ENCODE peak calls at places on chromosome X, in ten cellular contexts. D, H, F, B, U, V, M, Z, C and I are unnamed samples.
A peak's percentile ranks its signal among the peaks of the same experiment; 100 is the strongest.

GRCh38 chrX:20224814-20225487 is 41.8 kb downstream of the RPS6KA3 start:
- DNase-seq in D (no peak), H (peak; percentile 8), F (peak; percentile 42), B (no peak), U (peak; percentile 45), V (no peak), M (peak; percentile 20), Z (no peak), C (no peak), I (no peak)

GRCh38 chrX:58025979-58026378 is 115.7 kb upstream of the ZXDA start:
- DNase-seq in D (peak; percentile 22), H (peak; percentile 14), F (peak; percentile 8), B (no peak), U (peak; percentile 21), V (peak; percentile 2), M (peak; percentile 5), Z (no peak), C (peak; percentile 17), I (peak; percentile 2)

GRCh38 chrX:17553961-17554482 is 179.0 kb downstream of the NHS start:
- DNase-seq in D (no peak), H (no peak), F (peak; percentile 22), B (no peak), U (peak; percentile 41), V (no peak), M (no peak), Z (no peak), C (no peak), I (no peak)

GRCh38 chrX:20515841-20516461 is 249.2 kb upstream of the RPS6KA3 start:
- DNase-seq in D (peak; percentile 57), H (peak; percentile 24), F (peak; percentile 85), B (no peak), U (peak; percentile 90), V (no peak), M (peak; percentile 83), Z (peak; percentile 85), C (peak; percentile 23), I (peak; percentile 43)

GRCh38 chrX:68396953-68397352 is 36.3 kb downstream of the OPHN1 start:
- DNase-seq in D (no peak), H (no peak), F (no peak), B (no peak), U (peak; percentile 36), V (no peak), M (no peak), Z (no peak), C (no peak), I (no peak)

GRCh38 chrX:40109288-40110008 is 11.7 kb upstream of the BCOR start:
- DNase-seq in D (peak; percentile 45), H (no peak), F (peak; percentile 68), B (no peak), U (peak; percentile 57), V (peak; percentile 54), M (no peak), Z (no peak), C (peak; percentile 49), I (no peak)

GRCh38 chrX:7264399-7264798 is 116.4 kb upstream of the PUDP start:
- DNase-seq in D (no peak), H (peak; percentile 17), F (no peak), B (no peak), U (no peak), V (no peak), M (no peak), Z (no peak), C (no peak), I (no peak)

GRCh38 chrX:153708415-153708814 is 15.8 kb downstream of the BCAP31 start:
- DNase-seq in D (peak; percentile 81), H (peak; percentile 47), F (peak; percentile 86), B (peak; percentile 63), U (peak; percentile 78), V (no peak), M (peak; percentile 89), Z (no peak), C (peak; percentile 65), I (peak; percentile 90)

GRCh38 chrX:41759817-41760216 is 35.8 kb downstream of the GPR82 start:
- DNase-seq in D (peak; percentile 34), H (peak; percentile 39), F (peak; percentile 56), B (no peak), U (peak; percentile 29), V (no peak), M (peak; percentile 10), Z (no peak), C (peak; percentile 4), I (peak; percentile 25)

GRCh38 chrX:103442536-103442901 is 66.2 kb downstream of the BEX3 start:
- DNase-seq in D (no peak), H (no peak), F (peak; percentile 75), B (no peak), U (peak; percentile 32), V (no peak), M (peak; percentile 15), Z (no peak), C (no peak), I (no peak)

GRCh38 chrX:155876704-155877103 is 4.4 kb upstream of the VAMP7 start:
- DNase-seq in D (no peak), H (peak; percentile 34), F (no peak), B (no peak), U (no peak), V (no peak), M (no peak), Z (no peak), C (no peak), I (no peak)

GRCh38 chrX:71542411-71542810 is 9.5 kb downstream of the OGT start:
- DNase-seq in D (no peak), H (no peak), F (peak; percentile 76), B (no peak), U (peak; percentile 70), V (no peak), M (peak; percentile 42), Z (no peak), C (no peak), I (peak; percentile 42)

GRCh38 chrX:37912797-37913196 is 65.4 kb upstream of the DYNLT3 start:
- DNase-seq in D (no peak), H (no peak), F (no peak), B (no peak), U (no peak), V (no peak), M (no peak), Z (no peak), C (no peak), I (no peak)

GRCh38 chrX:21840199-21840557 is 761 bp downstream of the MBTPS2 start:
- DNase-seq in D (no peak), H (no peak), F (peak; percentile 13), B (no peak), U (no peak), V (no peak), M (no peak), Z (no peak), C (no peak), I (peak; percentile 1)

GRCh38 chrX:17842769-17843525 is 18.2 kb downstream of the RAI2 start:
- DNase-seq in D (no peak), H (no peak), F (peak; percentile 60), B (no peak), U (no peak), V (no peak), M (no peak), Z (no peak), C (no peak), I (no peak)

GRCh38 chrX:72054776-72055495 is 76.8 kb downstream of the RTL5 start:
- DNase-seq in D (no peak), H (no peak), F (no peak), B (no peak), U (no peak), V (peak; percentile 56), M (no peak), Z (no peak), C (no peak), I (no peak)

GRCh38 chrX:130224810-130225209 is 43.9 kb downstream of the ZNF280C start:
- DNase-seq in D (peak; percentile 57), H (no peak), F (peak; percentile 1), B (no peak), U (no peak), V (no peak), M (no peak), Z (no peak), C (no peak), I (no peak)

GRCh38 chrX:68978211-68978780 is 149.5 kb downstream of the EFNB1 start:
- DNase-seq in D (no peak), H (no peak), F (no peak), B (no peak), U (peak; percentile 49), V (no peak), M (no peak), Z (no peak), C (no peak), I (no peak)

GRCh38 chrX:49106930-49107329 is 16.6 kb downstream of the GPKOW start:
- DNase-seq in D (peak; percentile 25), H (no peak), F (peak; percentile 67), B (no peak), U (peak; percentile 55), V (no peak), M (peak; percentile 52), Z (no peak), C (peak; percentile 54), I (peak; percentile 42)

GRCh38 chrX:94545722-94546121 is 871.7 kb downstream of the FAM133A start:
- DNase-seq in D (no peak), H (no peak), F (no peak), B (no peak), U (no peak), V (no peak), M (no peak), Z (no peak), C (no peak), I (no peak)

GRCh38 chrX:131262200-131262599 is 26.9 kb downstream of the IGSF1 start:
- DNase-seq in D (no peak), H (no peak), F (no peak), B (no peak), U (no peak), V (no peak), M (no peak), Z (no peak), C (no peak), I (no peak)

GRCh38 chrX:440636-441035 is 53.9 kb upstream of the PPP2R3B start:
- DNase-seq in D (no peak), H (peak; percentile 10), F (no peak), B (no peak), U (no peak), V (no peak), M (no peak), Z (no peak), C (no peak), I (no peak)

GRCh38 chrX:68915778-68916177 is 87.0 kb downstream of the EFNB1 start:
- DNase-seq in D (no peak), H (no peak), F (no peak), B (no peak), U (no peak), V (no peak), M (no peak), Z (no peak), C (no peak), I (no peak)

GRCh38 chrX:21374163-21374993 is at the start of gene CNKSR2:
- DNase-seq in D (peak; percentile 19), H (peak; percentile 56), F (peak; percentile 25), B (no peak), U (peak; percentile 12), V (peak; percentile 75), M (no peak), Z (no peak), C (no peak), I (peak; percentile 0)

GRCh38 chrX:45619290-45619689 is 418.6 kb upstream of the DIPK2B start:
- DNase-seq in D (no peak), H (no peak), F (peak; percentile 22), B (no peak), U (peak; percentile 72), V (no peak), M (peak; percentile 42), Z (no peak), C (no peak), I (no peak)

GRCh38 chrX:137187540-137187939 is 153.7 kb upstream of the GPR101 start:
- DNase-seq in D (no peak), H (no peak), F (no peak), B (no peak), U (no peak), V (no peak), M (no peak), Z (no peak), C (no peak), I (peak; percentile 0)

GRCh38 chrX:21885568-21885967 is 29.8 kb downstream of the YY2 start:
- DNase-seq in D (no peak), H (no peak), F (peak; percentile 45), B (no peak), U (peak; percentile 79), V (no peak), M (peak; percentile 4), Z (no peak), C (no peak), I (no peak)

GRCh38 chrX:9899640-9900075 is 67.5 kb upstream of the CLDN34 start:
- DNase-seq in D (no peak), H (peak; percentile 46), F (peak; percentile 70), B (no peak), U (peak; percentile 83), V (peak; percentile 38), M (peak; percentile 48), Z (no peak), C (no peak), I (no peak)